ENCODE peak calls at places on chromosomes 3 and 15, in nine cellular contexts. L, H, W, D, P, X, S, J and C are unnamed samples.

GRCh38 chr15:60643490-60644040 is 164.6 kb upstream of the ICE2 start:
- DNase-seq in L (no peak), H (no peak), W (no peak), D (no peak), P (no peak), X (no peak), S (no peak), J (no peak), C (no peak)

GRCh38 chr3:45105855-45106655 is 40.1 kb downstream of the CDCP1 start:
- DNase-seq in L (peak; percentile 92), H (peak; percentile 68), W (no peak), D (no peak), P (no peak), X (peak; percentile 90), S (peak; percentile 94), J (no peak), C (no peak)

GRCh38 chr3:62587169-62587568 is 213.8 kb upstream of the FEZF2 start:
- DNase-seq in L (peak; percentile 25), H (no peak), W (no peak), D (no peak), P (no peak), X (peak; percentile 68), S (peak; percentile 88), J (no peak), C (no peak)

GRCh38 chr3:172716476-172716875 is 5.6 kb upstream of the NCEH1 start:
- DNase-seq in L (no peak), H (no peak), W (no peak), D (no peak), P (no peak), X (no peak), S (no peak), J (no peak), C (no peak)

GRCh38 chr3:158106773-158107461 is 697 bp upstream of the SHOX2 start:
- DNase-seq in L (no peak), H (no peak), W (peak; percentile 42), D (no peak), P (peak; percentile 34), X (peak; percentile 9), S (no peak), J (peak; percentile 63), C (peak; percentile 25)

GRCh38 chr15:44738340-44738984 is 2.1 kb downstream of the TRIM69 start:
- DNase-seq in L (peak; percentile 87), H (no peak), W (no peak), D (no peak), P (peak; percentile 67), X (peak; percentile 35), S (peak; percentile 20), J (no peak), C (no peak)

GRCh38 chr15:51030649-51031316 is 63.9 kb downstream of the TNFAIP8L3 start:
- DNase-seq in L (peak; percentile 92), H (no peak), W (no peak), D (no peak), P (no peak), X (peak; percentile 40), S (peak; percentile 83), J (no peak), C (no peak)

GRCh38 chr3:45225465-45226205 is 452 bp downstream of the TMEM158 start:
- DNase-seq in L (peak; percentile 14), H (peak; percentile 29), W (peak; percentile 47), D (peak; percentile 24), P (peak; percentile 46), X (no peak), S (peak; percentile 23), J (peak; percentile 69), C (peak; percentile 22)

GRCh38 chr3:48418140-48418539 is 11.7 kb downstream of the PLXNB1 start:
- DNase-seq in L (no peak), H (no peak), W (no peak), D (no peak), P (no peak), X (no peak), S (no peak), J (no peak), C (no peak)

GRCh38 chr3:36957072-36957471 is 12.2 kb upstream of the TRANK1 start:
- DNase-seq in L (no peak), H (no peak), W (no peak), D (no peak), P (no peak), X (no peak), S (no peak), J (no peak), C (no peak)

GRCh38 chr15:73936181-73936580 is 9.9 kb downstream of the LOXL1 start:
- DNase-seq in L (no peak), H (no peak), W (no peak), D (no peak), P (no peak), X (peak; percentile 75), S (no peak), J (no peak), C (no peak)

GRCh38 chr3:194761384-194761783 is 75.7 kb downstream of the FAM43A start:
- DNase-seq in L (peak; percentile 32), H (no peak), W (no peak), D (no peak), P (no peak), X (peak; percentile 30), S (no peak), J (no peak), C (no peak)

GRCh38 chr3:39651993-39652739 is 157.2 kb upstream of the MYRIP start:
- DNase-seq in L (no peak), H (no peak), W (no peak), D (no peak), P (no peak), X (no peak), S (no peak), J (peak; percentile 64), C (no peak)

GRCh38 chr3:172320468-172320867 is 127.8 kb downstream of the GHSR start:
- DNase-seq in L (no peak), H (no peak), W (no peak), D (no peak), P (no peak), X (no peak), S (peak; percentile 21), J (no peak), C (no peak)

GRCh38 chr3:57019057-57019456 is 41.4 kb upstream of the SPATA12 start:
- DNase-seq in L (no peak), H (no peak), W (no peak), D (no peak), P (peak; percentile 52), X (no peak), S (no peak), J (no peak), C (no peak)

GRCh38 chr3:144643778-144644191 is 672.2 kb downstream of the DIPK2A start:
- DNase-seq in L (no peak), H (no peak), W (no peak), D (no peak), P (no peak), X (no peak), S (peak; percentile 36), J (no peak), C (no peak)

GRCh38 chr3:51400169-51400568 is 9.1 kb downstream of the RBM15B start:
- DNase-seq in L (no peak), H (no peak), W (no peak), D (no peak), P (no peak), X (no peak), S (no peak), J (no peak), C (no peak)

DNA sequence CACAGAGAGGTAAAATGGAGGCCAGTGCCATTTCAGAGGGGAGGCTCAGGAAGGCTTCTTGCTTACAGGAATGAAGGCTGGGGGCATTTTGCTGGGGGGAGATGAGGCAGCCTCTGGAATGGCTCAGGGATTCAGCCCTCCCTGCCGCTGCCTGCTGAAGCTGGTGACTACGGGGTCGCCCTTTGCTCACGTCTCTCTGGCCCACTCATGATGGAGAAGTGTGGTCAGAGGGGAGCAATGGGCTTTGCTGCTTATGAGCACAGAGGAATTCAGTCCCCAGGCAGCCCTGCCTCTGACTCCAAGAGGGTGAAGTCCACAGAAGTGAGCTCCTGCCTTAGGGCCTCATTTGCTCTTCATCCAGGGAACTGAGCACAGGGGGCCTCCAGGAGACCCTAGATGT is 39.9 kb downstream of the MESD start:
- DNase-seq in L (no peak), H (no peak), W (no peak), D (no peak), P (no peak), X (no peak), S (no peak), J (no peak), C (no peak)
- TF ChIP-seq CTCF in L (no peak), H (no peak), W (no peak), D (no peak), P (no peak), X (no peak), S (no peak), J (no peak), C (no peak)

GRCh38 chr3:85796140-85796539 is 837.4 kb downstream of the CADM2 start:
- DNase-seq in L (no peak), H (no peak), W (no peak), D (no peak), P (no peak), X (no peak), S (peak; percentile 13), J (no peak), C (no peak)

GRCh38 chr3:85800676-85801075 is 841.9 kb downstream of the CADM2 start:
- DNase-seq in L (no peak), H (no peak), W (no peak), D (no peak), P (no peak), X (no peak), S (no peak), J (peak; percentile 7), C (no peak)

DNA sequence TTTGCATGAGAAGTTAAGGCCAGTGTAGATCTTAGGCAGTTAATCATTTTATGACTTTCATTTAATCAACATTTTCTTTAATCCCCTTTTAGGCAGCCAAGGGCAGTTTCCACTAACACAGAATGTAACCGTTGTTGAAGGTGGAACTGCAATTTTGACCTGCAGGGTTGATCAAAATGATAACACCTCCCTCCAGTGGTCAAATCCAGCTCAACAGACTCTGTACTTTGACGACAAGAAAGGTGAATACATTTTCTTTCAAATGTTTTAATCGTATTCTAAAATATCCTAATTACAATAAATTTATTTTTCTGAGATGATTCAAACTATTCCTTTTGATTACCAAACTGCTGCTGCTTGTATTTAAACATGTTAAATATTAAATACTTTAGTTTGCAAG is 843.2 kb downstream of the CADM2 start:
- DNase-seq in L (peak; percentile 80), H (no peak), W (peak; percentile 30), D (peak; percentile 41), P (no peak), X (peak; percentile 29), S (no peak), J (no peak), C (no peak)
- TF ChIP-seq CTCF in L (peak; percentile 91), H (no peak), W (peak; percentile 56), D (peak; percentile 20), P (no peak), X (peak; percentile 75), S (peak; percentile 45), J (no peak), C (peak; percentile 62)

GRCh38 chr15:79208179-79208578 is 74.3 kb upstream of the ANKRD34C start:
- DNase-seq in L (peak; percentile 9), H (no peak), W (no peak), D (no peak), P (no peak), X (no peak), S (no peak), J (no peak), C (no peak)
- TF ChIP-seq CTCF in L (peak; percentile 42), H (no peak), W (no peak), D (no peak), P (no peak), X (peak; percentile 22), S (no peak), J (no peak), C (no peak)

DNA sequence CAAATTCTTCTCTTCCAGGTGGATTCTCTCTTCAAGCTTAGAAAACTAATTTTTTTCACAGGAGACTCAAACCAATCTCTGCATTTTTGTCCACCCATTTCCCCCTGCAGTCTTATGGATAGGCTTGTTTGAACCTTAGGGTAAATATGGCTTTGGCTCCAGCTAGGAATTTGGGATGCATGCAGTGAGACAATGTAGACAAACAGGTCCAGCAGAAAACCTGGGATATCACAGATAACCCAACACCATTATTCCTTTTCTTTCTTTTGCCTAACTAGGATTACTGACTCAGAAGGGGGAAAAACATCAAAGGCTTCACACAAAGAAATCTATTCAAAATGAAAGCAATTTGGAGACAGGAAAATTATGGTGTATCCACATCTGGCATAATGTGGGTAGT is 11.2 kb upstream of the SEMA5B start:
- DNase-seq in L (no peak), H (no peak), W (no peak), D (no peak), P (no peak), X (no peak), S (no peak), J (no peak), C (no peak)
- TF ChIP-seq CTCF in L (no peak), H (no peak), W (no peak), D (no peak), P (no peak), X (no peak), S (no peak), J (no peak), C (no peak)